ENCODE peak calls at places on chromosomes 13 and 19, in six cellular contexts. K, T, G, M, J and L are unnamed samples.

GRCh38 chr13:33069365-33069764 is 53.1 kb downstream of the KL start:
- DNase-seq in K (no peak), T (no peak), M (no peak), G (no peak), J (no peak), L (no peak)

GRCh38 chr19:54451331-54451871 is 2.4 kb downstream of the LENG8 start:
- DNase-seq in K (no peak), T (no peak), J (no peak), M (no peak), G (no peak), L (no peak)

GRCh38 chr13:102487330-102487729 is 85.5 kb upstream of the FGF14 start:
- DNase-seq in T (no peak), K (no peak), J (peak), G (no peak), M (no peak), L (no peak)

GRCh38 chr19:46762245-46762890 is 16.1 kb upstream of the STRN4 start:
- DNase-seq in K (no peak), G (no peak), M (no peak), T (no peak), J (no peak), L (no peak)

GRCh38 chr13:27634231-27634630 is 12.5 kb downstream of the POLR1D start:
- DNase-seq in G (no peak), M (no peak), K (no peak), J (no peak), T (no peak), L (no peak)

GRCh38 chr13:113337556-113337955 is 26.4 kb downstream of the GRTP1 start:
- DNase-seq in G (peak), J (no peak), T (no peak), K (no peak), M (no peak), L (no peak)

GRCh38 chr19:22602631-22603272 is 31.4 kb upstream of the ZNF492 start:
- DNase-seq in J (no peak), G (no peak), T (no peak), M (no peak), K (no peak), L (no peak)

GRCh38 chr13:113400621-113401451 is 36.9 kb upstream of the GRTP1 start:
- DNase-seq in M (no peak), G (no peak), T (no peak), K (no peak), J (no peak), L (no peak)

GRCh38 chr13:75357576-75358295 is 124.2 kb downstream of the TBC1D4 start:
- DNase-seq in G (no peak), T (peak), K (peak), J (peak), M (no peak), L (no peak)

GRCh38 chr19:17766543-17767131 is 15.4 kb downstream of the FCHO1 start:
- DNase-seq in T (peak), J (no peak), K (no peak), G (peak), M (no peak), L (no peak)

GRCh38 chr19:4177146-4177545 is 5.2 kb downstream of the SIRT6 start:
- DNase-seq in M (no peak), T (no peak), K (no peak), J (no peak), G (no peak), L (no peak)

GRCh38 chr13:23509781-23510543 is 60.2 kb upstream of the TNFRSF19 start:
- DNase-seq in J (no peak), K (peak), M (peak), G (no peak), T (peak), L (no peak)

GRCh38 chr19:27922970-27923369 is 1290.0 kb downstream of the UQCRFS1 start:
- DNase-seq in G (no peak), T (no peak), K (no peak), M (no peak), J (no peak), L (no peak)

GRCh38 chr19:39067104-39067503 is 17.1 kb upstream of the ACP7 start:
- DNase-seq in T (no peak), K (no peak), G (no peak), J (no peak), M (no peak), L (no peak)

GRCh38 chr13:74017301-74018092 is 116.7 kb downstream of the KLF12 start:
- DNase-seq in M (no peak), T (no peak), G (no peak), K (no peak), J (peak), L (no peak)

GRCh38 chr19:57747472-57747807 is 825 bp downstream of the ZNF776 start:
- DNase-seq in K (no peak), M (no peak), J (no peak), T (no peak), G (no peak), L (no peak)

GRCh38 chr13:112510002-112510780 is 77.8 kb downstream of the TUBGCP3 start:
- DNase-seq in M (peak), K (peak), G (no peak), J (peak), T (peak), L (no peak)

GRCh38 chr19:6223461-6224307 is 56.1 kb downstream of the MLLT1 start:
- DNase-seq in J (no peak), T (no peak), M (no peak), G (no peak), K (no peak), L (no peak)

GRCh38 chr13:30829145-30829544 is 76.9 kb upstream of the MEDAG start:
- DNase-seq in T (peak), K (no peak), M (peak), G (no peak), J (no peak), L (no peak)

GRCh38 chr19:43224855-43225253 is 19.4 kb upstream of the PSG4 start:
- DNase-seq in T (no peak), J (no peak), K (no peak), M (no peak), G (no peak), L (no peak)

GRCh38 chr13:48532473-48533206 is at the start of gene RCBTB2:
- DNase-seq in G (peak), J (peak), K (peak), M (peak), T (peak), L (peak)

GRCh38 chr13:113928701-113929627 is 44.9 kb downstream of the C13orf46 start:
- DNase-seq in G (peak), M (no peak), K (no peak), J (peak), T (peak), L (no peak)

GRCh38 chr13:37640499-37640898 is 41.9 kb upstream of the POSTN start:
- DNase-seq in G (no peak), T (peak), K (no peak), M (peak), J (no peak), L (no peak)

GRCh38 chr19:50392759-50393158 is 8.6 kb downstream of the POLD1 start:
- DNase-seq in M (no peak), T (no peak), J (peak), K (no peak), G (no peak), L (no peak)

GRCh38 chr19:20664917-20665781 is 3.8 kb upstream of the ZNF626 start:
- DNase-seq in G (no peak), K (no peak), T (peak), M (no peak), J (no peak), L (no peak)

GRCh38 chr13:33219926-33220325 is 65.6 kb downstream of the STARD13 start:
- DNase-seq in J (no peak), K (no peak), T (no peak), G (no peak), M (no peak), L (no peak)

GRCh38 chr13:81487151-81487550 is 1146.2 kb upstream of the SPRY2 start:
- DNase-seq in G (no peak), K (no peak), J (peak), T (peak), M (peak), L (no peak)

GRCh38 chr19:7843521-7843920 is 13.5 kb downstream of the EVI5L start:
- DNase-seq in J (peak), K (no peak), M (no peak), T (no peak), G (no peak), L (no peak)

GRCh38 chr13:90690458-90691063 is 656.9 kb upstream of the MIR17HG start:
- DNase-seq in J (no peak), G (no peak), M (no peak), T (peak), K (no peak), L (no peak)

DNA sequence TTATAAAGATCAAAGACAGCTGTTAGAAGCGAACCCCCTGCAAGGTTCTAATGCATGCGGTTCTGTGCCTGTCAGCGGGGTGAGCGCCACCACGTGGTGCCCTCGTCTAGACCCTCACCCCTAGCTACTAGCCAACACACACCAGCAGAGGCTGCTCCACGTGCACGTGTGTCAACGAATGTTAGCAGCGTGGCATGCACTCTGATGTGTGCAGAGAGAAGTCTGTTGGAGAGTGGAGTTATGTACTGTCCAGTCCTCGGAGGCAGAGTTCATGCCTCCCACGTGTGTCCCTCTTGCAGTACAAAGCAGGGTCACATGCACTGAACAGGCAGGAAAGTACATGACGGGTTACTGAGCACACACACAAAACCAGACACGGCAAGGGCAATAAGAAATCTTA is 75.0 kb upstream of the SLC15A1 start:
- DNase-seq in J (no peak), K (no peak), M (no peak), T (no peak), G (no peak), L (no peak)
- TF ChIP-seq CTCF in J (no peak), K (peak), M (peak), T (no peak), G (no peak), L (no peak)

GRCh38 chr13:36417328-36417727 is 15.0 kb upstream of the CCNA1 start:
- DNase-seq in G (no peak), M (no peak), T (no peak), K (no peak), J (no peak), L (no peak)

GRCh38 chr13:36418022-36418805 is 14.1 kb upstream of the CCNA1 start:
- DNase-seq in J (no peak), K (no peak), T (peak), M (no peak), G (no peak), L (no peak)

GRCh38 chr13:36414461-36414860 is 17.8 kb upstream of the CCNA1 start:
- DNase-seq in M (no peak), T (no peak), J (no peak), G (no peak), K (no peak), L (no peak)

GRCh38 chr13:36413161-36413560 is 19.1 kb upstream of the CCNA1 start:
- DNase-seq in J (no peak), T (no peak), K (no peak), G (no peak), M (no peak), L (no peak)

GRCh38 chr13:36412736-36413135 is 19.6 kb upstream of the CCNA1 start:
- DNase-seq in J (no peak), M (no peak), K (no peak), G (no peak), T (peak), L (no peak)
- H3K4me3 ChIP-seq in J (no peak), M (no peak), K (no peak), G (no peak), T (no peak), L (no peak)

DNA sequence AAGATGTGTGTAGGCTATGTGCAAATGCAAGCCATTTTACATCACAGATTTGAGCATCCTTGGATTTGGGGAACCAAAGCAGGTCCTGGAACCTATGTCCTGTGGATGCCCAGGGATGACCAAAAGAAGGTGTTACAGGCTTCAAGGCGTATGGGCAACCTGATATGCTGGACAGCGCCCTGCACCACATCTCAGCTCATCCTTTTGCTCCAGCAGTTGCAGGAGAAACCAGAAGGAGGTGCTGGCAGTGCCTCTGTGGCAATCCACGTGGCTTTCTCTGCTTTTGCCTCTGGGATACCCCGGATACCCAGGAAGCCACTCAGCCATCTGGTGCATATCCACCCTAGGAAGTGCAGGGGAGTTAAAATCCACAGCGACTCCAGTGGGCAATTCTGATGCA is 110.3 kb upstream of the VSTM2B start:
- DNase-seq in G (no peak), J (no peak), T (no peak), K (no peak), M (no peak), L (no peak)
- TF ChIP-seq CTCF in G (no peak), J (no peak), T (no peak), K (no peak), M (no peak), L (no peak)

DNA sequence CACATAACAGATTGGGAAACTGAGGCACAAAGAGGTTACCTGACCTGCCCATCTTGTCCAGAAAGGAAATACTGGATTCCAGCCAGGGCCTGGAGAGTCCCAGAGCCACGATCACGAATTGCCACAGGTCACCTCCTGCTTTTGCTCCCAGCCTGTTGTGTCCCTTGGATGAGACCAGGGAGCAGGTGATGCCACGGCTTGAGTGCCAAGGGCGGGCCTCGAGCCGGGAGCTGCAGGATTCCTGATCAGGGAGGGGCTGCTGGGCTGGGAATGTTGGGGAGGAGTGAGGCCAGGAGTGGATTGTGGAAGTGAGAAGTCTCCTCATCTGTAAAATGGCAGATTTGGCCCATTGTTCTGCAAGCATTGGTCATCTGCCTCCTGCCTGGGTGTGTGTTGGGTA is 29.4 kb downstream of the DNM2 start:
- DNase-seq in K (no peak), G (peak), M (no peak), T (no peak), J (no peak), L (no peak)
- H3K4me3 ChIP-seq in K (no peak), G (no peak), M (no peak), T (no peak), J (no peak), L (no peak)

DNA sequence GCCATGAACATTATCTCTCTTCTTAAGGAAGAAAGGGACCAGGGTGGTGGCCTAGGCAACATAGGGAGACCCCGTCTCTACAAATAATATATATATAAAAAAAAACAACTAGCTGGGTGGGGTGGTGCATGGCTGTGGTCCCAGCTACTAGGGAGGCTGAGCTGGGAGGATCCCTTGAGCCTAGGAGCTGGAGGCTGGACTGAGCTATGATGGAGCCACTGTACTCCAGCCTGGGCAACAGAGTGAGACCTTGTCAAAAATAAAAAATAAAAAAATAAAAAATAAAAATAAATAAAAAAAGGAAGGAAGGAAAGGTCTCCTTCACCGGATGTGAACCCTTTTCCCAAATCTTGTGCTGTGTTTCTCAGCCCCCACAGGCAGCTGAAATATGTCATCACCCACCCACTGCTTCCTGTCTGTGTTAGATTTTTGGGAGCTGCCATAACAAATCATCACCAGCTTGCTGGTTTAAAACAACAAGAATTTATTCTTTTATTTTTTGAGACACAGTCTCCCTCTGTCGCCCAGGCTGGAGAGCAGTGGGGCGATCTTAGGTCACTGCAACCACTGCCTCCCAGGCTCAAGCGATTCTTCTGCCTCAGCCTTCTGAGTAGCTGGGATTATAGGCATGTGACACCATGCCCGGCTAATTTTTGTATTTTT is 9.5 kb upstream of the TSPAN16 start:
- DNase-seq in T (peak), J (no peak), G (no peak), M (no peak), K (no peak), L (no peak)
- TF ChIP-seq CTCF in T (peak), J (no peak), G (peak), M (no peak), K (no peak), L (no peak)

GRCh38 chr13:110130431-110130830 is 176.5 kb downstream of the COL4A1 start:
- DNase-seq in K (no peak), T (no peak), G (no peak), J (no peak), M (no peak), L (no peak)

GRCh38 chr13:110129539-110130186 is 177.3 kb downstream of the COL4A1 start:
- DNase-seq in J (no peak), M (no peak), K (no peak), G (no peak), T (no peak), L (no peak)

GRCh38 chr13:110132178-110132975 is 174.6 kb downstream of the COL4A1 start:
- DNase-seq in G (no peak), J (peak), T (no peak), M (no peak), K (no peak), L (no peak)

GRCh38 chr13:110133425-110134235 is 173.3 kb downstream of the COL4A1 start:
- DNase-seq in J (no peak), K (no peak), G (no peak), M (no peak), T (no peak), L (no peak)

GRCh38 chr13:110131424-110131823 is 175.5 kb downstream of the COL4A1 start:
- DNase-seq in J (no peak), G (no peak), K (no peak), T (no peak), M (no peak), L (no peak)
- H3K4me3 ChIP-seq in J (no peak), G (no peak), K (no peak), T (no peak), M (no peak), L (no peak)